ENCODE peak calls at places on chromosomes 4 and X, in six cellular contexts. Q is D341Med, A is heart left ventricle, S is NCI-H2171 treated with DMSO at 0.1 percent for 48 hours, E is uterus, K is T-helper 2 cell. M is an unnamed sample.

GRCh38 chr4:143667461-143667860 is 33.0 kb downstream of the FREM3 start:
- DNase-seq in Q (peak), E (peak), S (no peak), K (no peak), A (no peak), M (no peak)

GRCh38 chrX:78527263-78527662 is 131.9 kb downstream of the RTL3 start:
- DNase-seq in E (no peak), Q (no peak), S (no peak), A (no peak), K (no peak), M (no peak)

GRCh38 chrX:41023098-41023497 is 62.1 kb upstream of the USP9X start:
- DNase-seq in S (no peak), E (no peak), A (no peak), Q (no peak), K (no peak), M (no peak)

GRCh38 chr4:99921174-99921573 is 25.2 kb downstream of the DNAJB14 start:
- DNase-seq in Q (no peak), A (no peak), K (no peak), E (no peak), S (no peak), M (no peak)

GRCh38 chr4:1477045-1477905 is 71.0 kb upstream of the NKX1-1 start:
- DNase-seq in S (no peak), K (no peak), E (peak), Q (peak), A (no peak), M (peak)

GRCh38 chr4:120808475-120809141 is 113.9 kb downstream of the PRDM5 start:
- DNase-seq in K (no peak), S (no peak), E (no peak), A (peak), Q (no peak), M (no peak)

GRCh38 chr4:81369898-81370297 is 101.8 kb downstream of the RASGEF1B start:
- DNase-seq in S (no peak), K (no peak), Q (no peak), A (no peak), E (no peak), M (no peak)

GRCh38 chr4:79898055-79898454 is 175.0 kb downstream of the ANTXR2 start:
- DNase-seq in Q (no peak), K (no peak), S (no peak), A (no peak), E (no peak), M (no peak)

GRCh38 chr4:53055274-53055673 is 193.2 kb downstream of the RASL11B start:
- DNase-seq in K (no peak), A (no peak), S (peak), E (no peak), Q (no peak), M (no peak)

GRCh38 chr4:103996059-103996458 is 276.3 kb upstream of the TACR3 start:
- DNase-seq in S (no peak), Q (peak), K (no peak), A (no peak), E (no peak), M (no peak)

GRCh38 chrX:51837926-51838325 is 55.5 kb upstream of the MAGED1 start:
- DNase-seq in E (peak), Q (peak), K (no peak), A (peak), S (peak), M (no peak)

GRCh38 chrX:118974908-118975671 is 672 bp downstream of the LONRF3 start:
- DNase-seq in A (peak), K (peak), Q (peak), S (no peak), E (peak), M (no peak)

GRCh38 chr4:78971326-78971725 is 32.1 kb upstream of the PAQR3 start:
- DNase-seq in S (no peak), Q (no peak), A (no peak), E (peak), K (no peak), M (no peak)

GRCh38 chrX:118730500-118731247 is 3.3 kb downstream of the IL13RA1 start:
- DNase-seq in S (no peak), K (no peak), E (no peak), A (no peak), Q (no peak), M (no peak)

GRCh38 chrX:148867596-148867995 is 367.2 kb downstream of the AFF2 start:
- DNase-seq in K (no peak), S (no peak), Q (no peak), A (no peak), E (no peak), M (no peak)

GRCh38 chr4:112099701-112100289 is 45.5 kb upstream of the FAM241A start:
- DNase-seq in K (peak), Q (no peak), E (no peak), S (peak), A (no peak), M (no peak)

GRCh38 chrX:131288738-131289511 is at the start of gene IGSF1:
- DNase-seq in A (no peak), Q (peak), K (no peak), E (peak), S (peak), M (no peak)

GRCh38 chrX:130419263-130419662 is 17.5 kb downstream of the RBMX2 start:
- DNase-seq in A (no peak), E (no peak), K (no peak), Q (no peak), S (no peak), M (no peak)

GRCh38 chr4:71974681-71975080 is 57.1 kb upstream of the NPFFR2 start:
- DNase-seq in Q (no peak), E (no peak), K (no peak), S (no peak), A (no peak), M (no peak)

GRCh38 chr4:152640058-152640921 is 39.5 kb downstream of the TMEM154 start:
- DNase-seq in Q (peak), K (no peak), A (no peak), E (no peak), S (peak), M (no peak)

GRCh38 chrX:119541188-119541587 is 24.0 kb downstream of the STEEP1 start:
- DNase-seq in S (no peak), K (no peak), Q (no peak), E (no peak), A (no peak), M (no peak)

GRCh38 chr4:157128395-157128794 is 52.4 kb downstream of the GLRB start:
- DNase-seq in A (no peak), E (no peak), K (no peak), Q (peak), S (peak), M (no peak)

GRCh38 chr4:127211377-127212268 is 421.1 kb upstream of the INTU start:
- DNase-seq in S (no peak), A (no peak), K (no peak), Q (no peak), E (no peak), M (no peak)